ENCODE peak calls at places on chromosomes 2 and 18, in six cellular contexts. Z is A549, C is foreskin fibroblast, Y is HFF-Myc, G is fibroblast of lung, U is sigmoid colon. O is an unnamed sample.

GRCh38 chr18:10306779-10307178 is 147.7 kb upstream of the APCDD1 start:
- DNase-seq in G (no peak), Y (no peak), C (no peak), Z (no peak), U (no peak), O (no peak)

GRCh38 chr2:189613650-189614420 is 33.2 kb upstream of the SLC40A1 start:
- DNase-seq in U (no peak), C (peak; percentile 61), G (peak; percentile 53), Y (no peak), Z (peak; percentile 37), O (no peak)

GRCh38 chr18:75240433-75240832 is 29.8 kb downstream of the TSHZ1 start:
- DNase-seq in G (no peak), C (no peak), U (no peak), Z (no peak), Y (no peak), O (no peak)

GRCh38 chr2:186575302-186575701 is 14.6 kb upstream of the ITGAV start:
- DNase-seq in C (peak; percentile 94), G (peak; percentile 99), Y (peak; percentile 97), U (no peak), Z (peak; percentile 97), O (no peak)

GRCh38 chr2:31359229-31359628 is 55.3 kb downstream of the XDH start:
- DNase-seq in C (no peak), G (peak; percentile 40), Z (no peak), U (no peak), Y (no peak), O (no peak)

GRCh38 chr18:6328624-6329016 is 86.1 kb downstream of the L3MBTL4 start:
- DNase-seq in C (no peak), Z (no peak), G (no peak), Y (no peak), U (no peak), O (no peak)

GRCh38 chr2:15973446-15974202 is 33.3 kb downstream of the MYCN start:
- DNase-seq in Y (no peak), U (no peak), C (no peak), Z (no peak), G (no peak), O (no peak)

GRCh38 chr18:21958256-21958655 is 211.1 kb upstream of the GATA6 start:
- DNase-seq in C (no peak), G (no peak), Y (no peak), Z (peak; percentile 32), U (no peak), O (no peak)

GRCh38 chr18:63155169-63155852 is 164.3 kb downstream of the BCL2 start:
- DNase-seq in U (peak; percentile 76), Y (no peak), Z (peak; percentile 46), C (no peak), G (no peak), O (peak; percentile 73)

GRCh38 chr2:3075316-3075715 is 302.3 kb downstream of the EIPR1 start:
- DNase-seq in G (no peak), Y (no peak), U (no peak), C (no peak), Z (no peak), O (no peak)

GRCh38 chr18:8536226-8536625 is 73.0 kb upstream of the RAB12 start:
- DNase-seq in Z (peak; percentile 10), G (no peak), U (no peak), C (no peak), Y (no peak), O (no peak)

GRCh38 chr18:23650963-23651927 is 11.5 kb downstream of the ANKRD29 start:
- DNase-seq in G (peak; percentile 60), U (no peak), Z (peak; percentile 56), Y (peak; percentile 84), C (peak; percentile 94), O (no peak)

GRCh38 chr2:147910990-147911473 is 66.2 kb downstream of the ACVR2A start:
- DNase-seq in G (peak; percentile 89), Z (peak; percentile 61), C (peak; percentile 79), U (no peak), Y (peak; percentile 41), O (peak; percentile 25)

GRCh38 chr18:55546873-55547704 is 40.9 kb downstream of the TCF4 start:
- DNase-seq in Z (no peak), G (peak; percentile 63), Y (peak; percentile 19), U (peak; percentile 64), C (peak; percentile 70), O (no peak)

GRCh38 chr2:129801575-129801974 is 177.9 kb upstream of the RAB6C start:
- DNase-seq in G (peak; percentile 29), C (peak; percentile 70), Z (peak; percentile 11), Y (no peak), U (no peak), O (no peak)

GRCh38 chr2:163173591-163173990 is 335.0 kb upstream of the KCNH7 start:
- DNase-seq in G (no peak), Y (no peak), U (no peak), Z (peak; percentile 59), C (no peak), O (no peak)

GRCh38 chr2:237723613-237724012 is 75.0 kb upstream of the RBM44 start:
- DNase-seq in Z (peak; percentile 72), G (peak; percentile 51), Y (peak; percentile 67), C (peak; percentile 80), U (peak; percentile 72), O (no peak)

GRCh38 chr2:211113294-211114175 is 557.1 kb downstream of the CPS1 start:
- DNase-seq in Z (no peak), C (no peak), U (no peak), Y (no peak), G (no peak), O (no peak)

GRCh38 chr2:68771211-68771721 is 36.7 kb downstream of the ARHGAP25 start:
- DNase-seq in C (no peak), Y (no peak), U (no peak), Z (no peak), G (peak; percentile 47), O (no peak)

GRCh38 chr2:20762945-20763683 is 59.8 kb downstream of the LDAH start:
- DNase-seq in C (no peak), Z (no peak), U (no peak), Y (no peak), G (no peak), O (no peak)

GRCh38 chr18:70279470-70279869 is 9.4 kb upstream of the SOCS6 start:
- DNase-seq in Z (no peak), Y (no peak), G (no peak), C (peak; percentile 36), U (no peak), O (no peak)

GRCh38 chr2:157363612-157364101 is 38.0 kb upstream of the ERMN start:
- DNase-seq in C (no peak), G (no peak), U (no peak), Y (no peak), Z (no peak), O (no peak)

GRCh38 chr2:6826081-6826913 is 39.4 kb downstream of the CMPK2 start:
- DNase-seq in U (no peak), Y (peak; percentile 37), G (peak; percentile 67), C (peak; percentile 56), Z (peak; percentile 72), O (no peak)
- TF ChIP-seq CTCF in U (peak; percentile 16), Y (peak; percentile 64), G (peak; percentile 55), C (peak; percentile 36), Z (peak; percentile 34), O (peak; percentile 47)

GRCh38 chr2:197615033-197615652 is 60.2 kb downstream of the RFTN2 start:
- DNase-seq in Z (peak; percentile 16), Y (no peak), U (no peak), C (no peak), G (no peak), O (no peak)
- TF ChIP-seq CTCF in Z (no peak), Y (no peak), U (no peak), C (no peak), G (no peak), O (no peak)

GRCh38 chr2:44663471-44664073 is 277.9 kb upstream of the SIX3 start:
- DNase-seq in U (no peak), Y (no peak), G (no peak), Z (no peak), C (no peak), O (no peak)

GRCh38 chr2:44671276-44671675 is 270.2 kb upstream of the SIX3 start:
- DNase-seq in C (no peak), Z (no peak), G (no peak), Y (no peak), U (no peak), O (no peak)

GRCh38 chr2:44672431-44672830 is 269.1 kb upstream of the SIX3 start:
- DNase-seq in Y (no peak), C (no peak), U (no peak), Z (no peak), G (no peak), O (no peak)

GRCh38 chr2:44671896-44672295 is 269.6 kb upstream of the SIX3 start:
- DNase-seq in U (no peak), Y (no peak), Z (no peak), G (no peak), C (no peak), O (no peak)

GRCh38 chr2:44668336-44668735 is 273.2 kb upstream of the SIX3 start:
- DNase-seq in U (no peak), Y (no peak), C (no peak), Z (peak; percentile 29), G (no peak), O (no peak)
- TF ChIP-seq CTCF in U (no peak), Y (peak; percentile 29), C (no peak), Z (peak; percentile 44), G (no peak), O (no peak)

DNA sequence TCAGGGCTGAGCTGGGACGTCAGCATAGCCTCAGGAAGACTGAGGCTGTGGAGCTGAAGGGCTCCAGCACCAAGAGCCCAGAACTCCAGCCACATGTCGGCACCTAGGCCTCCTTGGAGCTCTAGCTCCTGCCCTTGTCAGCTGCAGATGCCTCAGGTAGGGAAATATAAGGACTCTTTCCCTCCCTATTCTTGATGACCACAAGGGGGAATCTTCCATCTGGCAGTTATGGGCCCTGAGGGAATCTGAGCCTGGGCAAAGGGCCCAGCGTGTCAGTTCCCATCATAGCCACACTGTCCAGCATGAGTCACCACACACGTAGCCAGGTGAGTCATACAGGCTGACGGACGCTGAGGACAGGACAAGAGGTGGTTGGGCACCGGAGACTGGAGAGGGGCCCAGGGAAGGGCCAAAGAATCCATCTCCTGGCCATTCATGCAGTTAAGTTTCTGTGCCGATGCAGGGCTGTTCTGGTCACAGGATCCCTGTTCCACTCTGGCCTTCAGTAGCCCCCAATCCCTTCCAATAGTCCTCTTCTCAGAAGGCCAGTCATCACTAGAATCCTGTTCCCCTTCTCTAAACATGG is 1.8 kb downstream of the MPV17 start:
- DNase-seq in C (peak; percentile 99), G (peak; percentile 98), Y (peak; percentile 98), U (peak; percentile 86), Z (peak; percentile 98), O (no peak)
- TF ChIP-seq CTCF in C (peak; percentile 68), G (peak; percentile 61), Y (peak; percentile 66), U (peak; percentile 14), Z (peak; percentile 59), O (peak; percentile 23)

O was measured in nephron progenitor cell.